ENCODE peak calls at places on chromosomes 1 and 21, in seven cellular contexts. C is AG04450, G is H9, J is OCI-LY7, B is heart right ventricle, S is stomach, D is cardiac fibroblast. M is an unnamed sample.

GRCh38 chr1:100582943-100583342 is 45.0 kb downstream of the GPR88 start:
- DNase-seq in S (no peak), J (no peak), B (no peak), D (no peak), C (no peak), G (no peak), M (no peak)

GRCh38 chr1:33143698-33144097 is 38.1 kb downstream of the TRIM62 start:
- DNase-seq in S (no peak), J (no peak), C (peak), B (no peak), G (no peak), D (peak), M (peak)

GRCh38 chr1:180632326-180633088 is 685 bp downstream of the XPR1 start:
- DNase-seq in C (no peak), J (peak), D (peak), B (peak), S (peak), G (peak), M (no peak)

GRCh38 chr1:15304708-15305326 is 57.8 kb downstream of the FHAD1 start:
- DNase-seq in G (peak), B (peak), S (peak), C (no peak), J (peak), D (peak), M (peak)

GRCh38 chr1:26094677-26095383 is 16.8 kb upstream of the PDIK1L start:
- DNase-seq in C (no peak), D (peak), G (peak), B (peak), S (no peak), J (no peak), M (no peak)

GRCh38 chr1:11523746-11524464 is 45.0 kb downstream of the DISP3 start:
- DNase-seq in D (no peak), G (no peak), B (no peak), J (no peak), S (no peak), C (no peak), M (no peak)

GRCh38 chr1:20486457-20487235 is 636 bp upstream of the CAMK2N1 start:
- DNase-seq in C (no peak), D (peak), J (no peak), S (peak), B (peak), G (peak), M (no peak)

GRCh38 chr1:154478639-154479038 is 23.4 kb upstream of the TDRD10 start:
- DNase-seq in B (no peak), S (no peak), D (peak), J (peak), C (no peak), G (no peak), M (no peak)

GRCh38 chr1:221576268-221576667 is 165.6 kb downstream of the DUSP10 start:
- DNase-seq in B (no peak), J (peak), C (peak), D (peak), G (no peak), S (no peak), M (peak)

GRCh38 chr1:243547906-243548305 is 292.1 kb downstream of the SDCCAG8 start:
- DNase-seq in G (no peak), D (no peak), B (no peak), J (no peak), S (no peak), C (no peak), M (no peak)

GRCh38 chr1:198462365-198463025 is 78.0 kb downstream of the ATP6V1G3 start:
- DNase-seq in G (no peak), B (no peak), D (peak), C (no peak), J (no peak), S (no peak), M (peak)

GRCh38 chr21:24938592-24938991 is 668.7 kb downstream of the MRPL39 start:
- DNase-seq in J (no peak), D (no peak), G (no peak), B (no peak), S (no peak), C (no peak), M (no peak)

GRCh38 chr1:204697893-204698292 is 12.4 kb upstream of the LRRN2 start:
- DNase-seq in S (no peak), D (no peak), J (no peak), C (no peak), B (no peak), G (no peak), M (no peak)

GRCh38 chr1:207140536-207140935 is 36.5 kb downstream of the C4BPA start:
- DNase-seq in D (no peak), B (no peak), C (no peak), G (no peak), S (no peak), J (no peak), M (peak)

GRCh38 chr21:44520326-44521300 is 19.4 kb downstream of the KRTAP10-1 start:
- DNase-seq in C (no peak), J (no peak), G (no peak), D (no peak), S (no peak), B (no peak), M (no peak)

GRCh38 chr1:179353546-179353945 is 12.2 kb upstream of the AXDND1 start:
- DNase-seq in S (no peak), C (peak), G (no peak), J (no peak), D (peak), B (peak), M (peak)

GRCh38 chr1:39499668-39500067 is 8.2 kb downstream of the BMP8A start:
- DNase-seq in J (no peak), C (no peak), B (peak), G (no peak), D (no peak), S (no peak), M (no peak)

GRCh38 chr21:16974060-16974459 is 538.8 kb upstream of the CXADR start:
- DNase-seq in B (no peak), S (no peak), C (no peak), J (no peak), D (no peak), G (no peak), M (no peak)

GRCh38 chr1:227697321-227697864 is 37.7 kb downstream of the JMJD4 start:
- DNase-seq in S (no peak), G (no peak), J (no peak), C (no peak), D (no peak), B (no peak), M (no peak)

GRCh38 chr1:212482352-212483153 is 49.8 kb downstream of the NENF start:
- DNase-seq in D (peak), J (no peak), G (no peak), C (no peak), B (no peak), S (no peak), M (peak)

GRCh38 chr1:182789138-182790076 is at the start of gene NPL:
- DNase-seq in C (peak), S (peak), D (peak), J (peak), B (peak), G (peak), M (peak)

GRCh38 chr1:43705982-43706597 is 1.2 kb upstream of the ST3GAL3 start:
- DNase-seq in B (no peak), G (peak), D (no peak), C (no peak), J (peak), S (no peak), M (no peak)

GRCh38 chr1:25799758-25800537 is at the start of gene SELENON:
- DNase-seq in D (peak), J (peak), G (peak), C (no peak), B (peak), S (peak), M (no peak)

GRCh38 chr21:46080171-46081021 is 17.5 kb upstream of the COL6A2 start:
- DNase-seq in C (no peak), J (no peak), G (peak), S (peak), D (no peak), B (peak), M (no peak)

GRCh38 chr1:84366786-84367185 is 31.5 kb upstream of the DNASE2B start:
- DNase-seq in D (peak), J (no peak), G (no peak), C (no peak), S (no peak), B (no peak), M (peak)

GRCh38 chr1:30864681-30865080 is 43.9 kb downstream of the SDC3 start:
- DNase-seq in J (no peak), S (no peak), D (peak), B (no peak), C (no peak), G (no peak), M (no peak)

GRCh38 chr1:101474039-101474665 is 237.3 kb downstream of the S1PR1 start:
- DNase-seq in G (no peak), D (no peak), B (no peak), J (peak), C (no peak), S (no peak), M (no peak)

GRCh38 chr1:38029725-38030511 is 16.7 kb downstream of the POU3F1 start:
- DNase-seq in G (peak), D (peak), J (peak), S (no peak), B (peak), C (no peak), M (peak)

GRCh38 chr1:219460561-219461511 is 152.1 kb downstream of the ZC3H11B start:
- DNase-seq in S (no peak), G (no peak), C (peak), D (no peak), B (no peak), J (peak), M (peak)

GRCh38 chr1:25610822-25611630 is 5.6 kb upstream of the MAN1C1 start:
- DNase-seq in S (no peak), G (no peak), J (peak), C (no peak), B (no peak), D (peak), M (peak)

GRCh38 chr1:25809283-25809926 is 9.4 kb downstream of the SELENON start:
- DNase-seq in S (peak), D (no peak), C (no peak), J (peak), G (no peak), B (no peak), M (no peak)

GRCh38 chr1:85245456-85245855 is 14.0 kb downstream of the C1orf52 start:
- DNase-seq in D (no peak), J (no peak), C (no peak), S (no peak), G (no peak), B (no peak), M (no peak)

GRCh38 chr1:234866007-234866866 is 256.3 kb upstream of the IRF2BP2 start:
- DNase-seq in J (no peak), G (no peak), C (peak), S (peak), D (peak), B (peak), M (peak)

GRCh38 chr21:35254006-35254751 is 205.1 kb upstream of the RUNX1 start:
- DNase-seq in S (no peak), C (peak), J (no peak), D (peak), G (no peak), B (no peak), M (peak)

GRCh38 chr1:3350441-3351261 is 103.8 kb upstream of the ARHGEF16 start:
- DNase-seq in J (no peak), D (peak), B (peak), S (peak), C (no peak), G (no peak), M (no peak)

GRCh38 chr1:172628416-172628815 is 30.5 kb upstream of the FASLG start:
- DNase-seq in D (no peak), C (peak), S (no peak), J (no peak), B (no peak), G (no peak), M (no peak)

DNA sequence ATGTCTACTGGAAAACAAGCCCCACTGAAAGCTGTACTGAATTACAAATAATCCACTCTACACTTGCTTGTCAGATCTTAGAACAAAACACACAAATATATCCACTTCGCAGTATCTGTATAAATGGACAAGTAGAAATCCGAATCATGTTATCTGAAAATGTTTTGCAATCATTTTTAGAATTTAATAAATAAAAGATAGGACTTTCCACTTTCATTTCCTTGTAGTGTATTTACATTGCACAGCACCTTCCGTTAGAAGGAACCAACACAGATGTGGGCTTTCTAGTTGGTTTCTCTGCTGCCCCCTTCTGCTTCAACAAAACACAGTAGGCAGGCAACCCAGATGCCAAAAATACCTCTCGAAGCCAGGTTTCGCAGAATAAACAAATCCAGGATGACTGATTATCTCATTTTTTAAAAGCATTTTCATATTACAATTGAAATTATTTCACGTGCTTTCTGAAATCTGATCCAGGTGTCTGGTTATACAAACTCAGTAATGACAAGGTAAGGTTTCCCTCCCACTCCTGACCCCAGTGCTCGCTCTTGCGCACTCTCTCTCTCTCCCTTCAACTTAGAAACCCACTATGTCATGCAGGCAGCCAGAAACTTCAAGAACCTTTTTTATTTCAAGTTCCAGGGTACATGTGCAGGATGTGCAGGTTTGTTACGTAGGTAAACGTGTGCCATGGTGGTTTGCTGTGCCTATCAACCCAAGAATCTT is 389.9 kb downstream of the SMYD3 start:
- DNase-seq in D (peak), S (peak), J (peak), B (peak), G (peak), C (peak), M (peak)
- TF ChIP-seq CTCF in D (peak), S (peak), J (no peak), B (peak), G (peak), C (peak), M (peak)

GRCh38 chr1:112509660-112510178 is 954 bp downstream of the WNT2B start:
- DNase-seq in D (no peak), J (no peak), G (no peak), S (no peak), B (no peak), C (no peak), M (no peak)

GRCh38 chr1:112513112-112513870 is 4.5 kb downstream of the WNT2B start:
- DNase-seq in S (peak), B (peak), G (no peak), D (peak), J (no peak), C (peak), M (no peak)

GRCh38 chr1:112510340-112510739 is 1.6 kb downstream of the WNT2B start:
- DNase-seq in G (no peak), J (no peak), B (no peak), S (no peak), D (no peak), C (no peak), M (no peak)

GRCh38 chr1:112509005-112509659 is 367 bp downstream of the WNT2B start:
- DNase-seq in C (no peak), B (no peak), G (peak), D (no peak), S (no peak), J (no peak), M (no peak)

GRCh38 chr1:112511897-112512296 is 3.1 kb downstream of the WNT2B start:
- DNase-seq in G (no peak), J (no peak), D (no peak), C (no peak), B (no peak), S (no peak), M (no peak)
- TF ChIP-seq CTCF in G (no peak), J (no peak), D (no peak), C (no peak), B (no peak), S (no peak), M (no peak)

GRCh38 chr1:63074321-63074720 is 248.0 kb upstream of the FOXD3 start:
- DNase-seq in S (no peak), B (no peak), D (no peak), C (no peak), J (no peak), G (peak), M (no peak)

GRCh38 chr1:63068626-63069025 is 253.7 kb upstream of the FOXD3 start:
- DNase-seq in J (no peak), D (no peak), B (no peak), C (no peak), G (no peak), S (no peak), M (no peak)

GRCh38 chr1:63069214-63069613 is 253.2 kb upstream of the FOXD3 start:
- DNase-seq in J (no peak), S (no peak), G (no peak), D (no peak), B (no peak), C (no peak), M (no peak)

GRCh38 chr1:63073530-63074306 is 248.6 kb upstream of the FOXD3 start:
- DNase-seq in B (no peak), S (no peak), J (no peak), C (no peak), D (peak), G (peak), M (no peak)
- TF ChIP-seq CTCF in B (peak), S (no peak), J (no peak), C (no peak), D (peak), G (peak), M (no peak)

DNA sequence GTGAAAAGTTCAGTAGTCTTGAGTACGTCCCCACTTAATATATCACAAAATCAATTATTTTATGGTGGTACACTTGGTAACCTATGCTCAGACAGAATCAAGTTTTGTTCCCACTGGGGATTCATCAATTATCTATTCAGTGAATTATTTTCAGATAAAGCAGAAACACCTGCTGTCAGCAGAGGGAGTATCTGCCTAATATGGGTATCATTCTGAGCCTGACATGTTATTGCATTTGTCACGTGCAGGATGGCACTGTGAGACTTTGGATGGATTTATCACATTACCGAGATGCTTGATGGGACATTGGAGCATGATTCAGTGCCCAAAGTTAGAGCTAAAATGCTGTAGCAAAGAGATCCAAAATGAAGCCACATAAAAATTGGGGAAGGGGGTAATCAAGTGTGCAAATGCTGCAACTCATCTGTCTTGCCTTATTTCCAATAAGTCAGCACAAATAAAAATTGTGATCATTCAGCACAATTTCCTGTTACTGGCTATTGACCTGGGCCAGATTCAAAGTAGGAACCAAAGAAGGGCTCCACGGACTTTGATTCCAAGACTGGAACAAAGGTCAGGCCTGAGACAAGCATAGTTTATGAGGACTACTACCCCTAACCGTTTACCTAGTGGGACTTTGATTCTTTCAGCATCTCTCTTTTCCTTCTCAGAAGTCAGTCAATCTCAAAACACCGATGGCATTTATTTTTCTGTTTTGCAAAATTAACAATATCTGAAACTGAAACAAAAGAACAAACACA is 657.7 kb downstream of the LMO4 start:
- DNase-seq in D (no peak), S (no peak), B (no peak), G (no peak), J (no peak), C (no peak), M (no peak)
- TF ChIP-seq CTCF in D (no peak), S (no peak), B (no peak), G (peak), J (peak), C (no peak), M (peak)

GRCh38 chr21:19290328-19290727 is 886.7 kb upstream of the TMPRSS15 start:
- DNase-seq in D (no peak), B (no peak), C (no peak), S (no peak), J (no peak), G (no peak), M (no peak)
- TF ChIP-seq CTCF in D (no peak), B (no peak), C (no peak), S (no peak), J (no peak), G (no peak), M (no peak)

DNA sequence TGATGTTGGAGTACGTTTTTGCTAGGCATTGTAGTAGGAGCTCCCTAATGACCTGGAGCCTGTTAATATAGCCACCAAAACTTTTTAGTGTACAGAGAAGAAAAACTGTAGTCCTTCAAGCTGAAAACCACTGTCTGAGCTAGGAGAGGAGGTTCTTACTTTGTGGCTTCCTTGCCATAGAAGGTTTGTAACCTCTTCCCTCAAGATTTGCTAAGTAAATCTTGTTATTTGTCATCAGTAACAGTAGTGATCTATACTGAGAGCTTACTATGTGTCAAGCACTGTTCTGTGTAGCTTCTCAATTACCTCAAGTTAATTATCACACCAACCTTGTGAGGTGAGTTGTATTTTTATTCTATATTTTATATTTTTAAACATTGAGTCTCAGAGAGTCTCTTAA is 21.2 kb upstream of the LRRC8C start:
- DNase-seq in G (no peak), J (no peak), S (no peak), B (no peak), C (no peak), D (no peak), M (no peak)
- TF ChIP-seq CTCF in G (no peak), J (no peak), S (no peak), B (no peak), C (no peak), D (no peak), M (no peak)

DNA sequence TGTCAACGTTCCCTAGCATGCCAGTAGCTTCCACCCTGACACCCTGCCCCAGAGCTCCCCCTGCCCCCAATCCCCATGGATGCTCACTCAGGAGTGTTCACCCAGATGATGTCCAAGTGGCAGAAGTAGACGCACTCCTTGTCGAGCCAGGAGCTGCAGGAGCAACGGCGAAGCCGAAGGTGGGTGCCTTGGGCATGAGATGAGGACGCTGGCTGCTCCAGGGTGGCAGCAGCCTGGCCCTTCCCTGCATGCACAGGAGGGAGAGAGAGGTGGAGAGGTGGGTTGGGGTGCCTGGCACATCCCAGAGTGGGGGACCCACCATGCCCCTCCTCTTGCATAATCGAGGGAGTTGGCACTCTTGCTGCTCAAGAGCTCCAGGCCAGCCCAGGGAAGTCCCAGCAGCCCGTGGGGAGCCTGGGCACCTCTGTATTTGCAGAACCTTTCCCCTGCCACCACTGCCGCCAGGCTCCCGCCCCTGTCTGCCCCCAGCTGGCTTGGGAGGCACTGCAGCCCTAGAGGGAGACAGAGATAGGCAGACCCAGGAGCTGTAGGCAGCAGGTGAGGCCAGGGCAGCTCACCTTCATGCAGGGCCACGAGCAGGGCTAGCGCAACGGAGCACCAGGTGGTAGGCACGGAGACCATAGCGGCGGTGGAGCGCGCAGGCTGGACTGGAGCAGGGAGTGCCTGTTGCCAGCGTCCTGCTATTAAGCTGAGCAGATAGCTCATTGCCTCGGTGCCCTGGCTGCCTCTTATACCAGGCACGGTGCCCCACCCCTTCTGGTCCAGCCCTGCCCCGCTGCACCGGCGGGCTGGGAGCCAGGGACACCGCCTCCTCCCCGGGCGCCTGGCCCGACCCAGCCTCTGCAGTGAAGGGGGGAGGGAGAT is at the start of gene EDN2:
- DNase-seq in B (peak), C (no peak), S (peak), D (no peak), G (peak), J (no peak), M (no peak)
- TF ChIP-seq CTCF in B (peak), C (peak), S (peak), D (peak), G (peak), J (no peak), M (peak)